ENCODE peak calls at places on chromosomes 4 and X, in five cellular contexts. A, Q, Y, X and O are unnamed samples.

GRCh38 chrX:123184199-123184857 is at the start of gene GRIA3:
- DNase-seq in Q (no peak), A (no peak), Y (peak; percentile 19), X (peak; percentile 68), O (no peak)

GRCh38 chr4:162506253-162506652 is 342.5 kb upstream of the FSTL5 start:
- DNase-seq in X (no peak), Q (no peak), A (no peak), Y (no peak), O (no peak)

GRCh38 chr4:26356067-26356466 is 35.3 kb downstream of the RBPJ start:
- DNase-seq in X (no peak), Y (no peak), A (no peak), Q (peak; percentile 33), O (peak; percentile 52)

GRCh38 chr4:62661821-62662220 is 1461.7 kb downstream of the ADGRL3 start:
- DNase-seq in Q (no peak), Y (no peak), A (no peak), X (no peak), O (no peak)

GRCh38 chr4:139643042-139643895 is 22.4 kb upstream of the MGST2 start:
- DNase-seq in Y (no peak), Q (no peak), A (no peak), X (no peak), O (no peak)

GRCh38 chrX:71095033-71095432 is 618 bp upstream of the FOXO4 start:
- DNase-seq in A (no peak), Y (no peak), X (no peak), Q (no peak), O (no peak)

GRCh38 chr4:110196206-110196870 is 2.1 kb downstream of the ELOVL6 start:
- DNase-seq in X (peak; percentile 20), Y (peak; percentile 28), Q (peak; percentile 54), A (no peak), O (peak; percentile 65)

GRCh38 chrX:123153846-123154335 is 30.2 kb upstream of the GRIA3 start:
- DNase-seq in Q (no peak), Y (no peak), A (no peak), X (no peak), O (no peak)

GRCh38 chrX:115592997-115593734 is 32.2 kb downstream of the PLS3 start:
- DNase-seq in Q (no peak), X (no peak), Y (no peak), A (no peak), O (no peak)

GRCh38 chr4:8414377-8414776 is 26.1 kb downstream of the ACOX3 start:
- DNase-seq in Y (no peak), A (no peak), Q (no peak), X (no peak), O (no peak)

GRCh38 chrX:77174680-77175336 is 272.4 kb upstream of the FGF16 start:
- DNase-seq in A (no peak), Q (no peak), X (no peak), Y (peak; percentile 21), O (no peak)

GRCh38 chrX:48676106-48676892 is 7.3 kb upstream of the WAS start:
- DNase-seq in Q (peak; percentile 93), X (peak; percentile 92), A (peak; percentile 90), Y (peak; percentile 82), O (peak; percentile 93)

GRCh38 chrX:24167719-24168472 is 18.4 kb downstream of the ZFX start:
- DNase-seq in X (no peak), Y (no peak), A (no peak), Q (no peak), O (no peak)

GRCh38 chrX:66638591-66639500 is at the start of gene EDA2R:
- DNase-seq in X (peak; percentile 63), Y (no peak), A (no peak), Q (peak; percentile 27), O (peak; percentile 41)

GRCh38 chr4:23819041-23819511 is 70.8 kb downstream of the PPARGC1A start:
- DNase-seq in A (no peak), Y (no peak), X (no peak), Q (peak; percentile 65), O (peak; percentile 11)

GRCh38 chrX:151695583-151695930 is 299 bp downstream of the PRRG3 start:
- DNase-seq in Q (no peak), X (no peak), Y (no peak), A (no peak), O (no peak)

GRCh38 chrX:13253223-13253622 is 66.6 kb downstream of the ATXN3L start:
- DNase-seq in Q (no peak), X (no peak), Y (no peak), A (no peak), O (no peak)

GRCh38 chr4:155608231-155608885 is 58.3 kb upstream of the GUCY1A1 start:
- DNase-seq in X (peak; percentile 14), Y (no peak), A (no peak), Q (peak; percentile 31), O (no peak)

GRCh38 chrX:28609003-28609402 is 21.8 kb downstream of the IL1RAPL1 start:
- DNase-seq in A (no peak), Q (no peak), Y (no peak), X (no peak), O (no peak)

GRCh38 chr4:82043809-82044137 is 330.0 kb downstream of the HNRNPD start:
- DNase-seq in A (no peak), Y (no peak), X (no peak), Q (no peak), O (no peak)

GRCh38 chr4:66235876-66236275 is 565.6 kb upstream of the EPHA5 start:
- DNase-seq in X (no peak), Y (no peak), A (no peak), Q (no peak), O (no peak)

GRCh38 chr4:156029691-156030090 is 76.0 kb upstream of the CTSO start:
- DNase-seq in X (no peak), A (no peak), Q (no peak), Y (no peak), O (no peak)

GRCh38 chrX:154603438-154604430 is 15.3 kb downstream of the CTAG1B start:
- DNase-seq in X (no peak), Y (peak; percentile 20), Q (peak; percentile 34), A (peak; percentile 12), O (peak; percentile 6)

GRCh38 chrX:3326721-3327120 is 19.7 kb downstream of the MXRA5 start:
- DNase-seq in Y (no peak), X (no peak), Q (no peak), A (no peak), O (no peak)

GRCh38 chrX:24676403-24677024 is 17.2 kb upstream of the POLA1 start:
- DNase-seq in A (no peak), Y (no peak), Q (no peak), X (no peak), O (no peak)

GRCh38 chrX:73446831-73447230 is at the start of gene CDX4:
- DNase-seq in X (no peak), Q (no peak), Y (no peak), A (no peak), O (no peak)

GRCh38 chrX:138745215-138745614 is 33.7 kb upstream of the FGF13 start:
- DNase-seq in Y (no peak), Q (no peak), A (no peak), X (peak; percentile 29), O (peak; percentile 25)

GRCh38 chr4:85946821-85947220 is 413.0 kb downstream of the MAPK10 start:
- DNase-seq in Y (no peak), X (no peak), A (no peak), Q (no peak), O (no peak)

GRCh38 chr4:140094701-140095420 is 59.1 kb downstream of the MAML3 start:
- DNase-seq in X (peak; percentile 89), Y (peak; percentile 68), A (peak; percentile 51), Q (peak; percentile 77), O (peak; percentile 74)

GRCh38 chrX:120504569-120504968 is 35.5 kb upstream of the LAMP2 start:
- DNase-seq in Y (no peak), A (no peak), X (no peak), Q (no peak), O (no peak)

GRCh38 chrX:41858161-41858775 is 65.1 kb downstream of the CASK start:
- DNase-seq in X (no peak), A (no peak), Y (no peak), Q (no peak), O (no peak)

GRCh38 chr4:13159041-13159620 is 325.0 kb downstream of the RAB28 start:
- DNase-seq in X (no peak), A (no peak), Q (no peak), Y (no peak), O (no peak)

GRCh38 chr4:6349896-6350295 is 80.2 kb downstream of the WFS1 start:
- DNase-seq in X (no peak), Y (no peak), A (no peak), Q (no peak), O (no peak)

GRCh38 chr4:119041951-119042560 is 93.6 kb upstream of the MYOZ2 start:
- DNase-seq in Y (peak; percentile 45), Q (peak; percentile 45), X (peak; percentile 46), A (peak; percentile 82), O (peak; percentile 67)

GRCh38 chrX:153499876-153500275 is 5.1 kb downstream of the BGN start:
- DNase-seq in A (no peak), Y (peak; percentile 52), X (peak; percentile 27), Q (no peak), O (no peak)
- H3K4me3 ChIP-seq in A (no peak overlapping the region), Y (peak overlapping the region; percentile 41), X (no peak overlapping the region), Q (no peak overlapping the region), O (no peak overlapping the region)

GRCh38 chrX:17861496-17862011 is 456 bp upstream of the RAI2 start:
- DNase-seq in A (no peak), Y (no peak), X (no peak), Q (no peak), O (no peak)

GRCh38 chrX:17854521-17854920 is 6.6 kb downstream of the RAI2 start:
- DNase-seq in Q (no peak), X (no peak), A (no peak), Y (no peak), O (no peak)

GRCh38 chrX:17859609-17860178 is 1.4 kb downstream of the RAI2 start:
- DNase-seq in Y (no peak), A (no peak), Q (no peak), X (no peak), O (peak; percentile 41)

GRCh38 chrX:17860811-17861495 is at the start of gene RAI2:
- DNase-seq in Y (peak; percentile 40), X (peak; percentile 41), Q (peak; percentile 51), A (no peak), O (peak; percentile 45)

DNA sequence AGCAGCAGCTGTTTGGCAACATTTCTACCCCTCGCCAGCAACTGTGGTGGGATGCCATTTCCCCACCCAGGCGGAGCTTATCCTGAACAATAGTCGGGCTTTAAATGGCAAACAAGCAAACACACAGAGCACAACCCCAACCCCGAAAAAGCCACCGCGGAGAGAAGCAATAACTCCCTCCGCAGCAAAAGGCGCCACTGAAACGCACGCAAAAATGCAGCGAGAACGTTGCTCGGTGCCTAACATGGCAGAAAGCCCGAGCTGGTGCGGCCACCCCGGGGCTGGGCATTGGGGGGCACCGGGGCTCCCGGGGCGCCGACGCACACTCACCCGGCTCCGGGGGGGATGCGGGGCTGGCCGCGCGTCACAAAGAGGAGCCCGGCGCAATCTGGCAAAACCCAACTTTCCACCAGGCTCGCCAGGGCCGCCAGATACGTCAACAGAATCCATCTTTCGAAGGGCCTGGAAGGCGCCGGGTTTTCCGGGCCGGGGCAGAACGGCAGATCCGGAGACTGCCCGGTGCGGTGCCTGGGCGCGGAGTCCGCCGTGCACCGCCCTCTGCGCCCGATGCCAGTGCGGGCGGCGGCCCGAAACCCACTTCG is 818 bp downstream of the RAI2 start:
- DNase-seq in A (no peak), Y (no peak), X (peak; percentile 38), Q (no peak), O (peak; percentile 18)
- H3K4me3 ChIP-seq in A (peak overlapping the region; percentile 53), Y (peak overlapping the region; percentile 79), X (no peak overlapping the region), Q (peak overlapping the region; percentile 65), O (peak overlapping the region; percentile 9)

GRCh38 chr4:125390727-125391126 is 76.0 kb downstream of the FAT4 start:
- DNase-seq in Y (no peak), X (no peak), A (no peak), Q (no peak), O (no peak)
- H3K4me3 ChIP-seq in Y (peak overlapping the region; percentile 3), X (no peak overlapping the region), A (no peak overlapping the region), Q (no peak overlapping the region), O (no peak overlapping the region)

GRCh38 chrX:112841820-112842157 is 1.2 kb upstream of the AMOT start:
- DNase-seq in X (no peak), A (no peak), Q (no peak), Y (no peak), O (no peak)
- H3K4me3 ChIP-seq in X (no peak overlapping the region), A (peak overlapping the region; percentile 87), Q (peak overlapping the region; percentile 63), Y (peak overlapping the region; percentile 82), O (no peak overlapping the region)